ENCODE peak calls at places on chromosomes 4 and X, in seven cellular contexts. F is astrocyte of the spinal cord; G is transverse colon; L is islet precursor cell; U is activated naive CD8-positive, alpha-beta T cell treated with anti-CD3 and anti-CD28 coated beads, Interleukin-2, amount 50 U/mL, for 24 hours; V is neural progenitor cell; Z is SK-N-SH. N is an unnamed sample.

GRCh38 chr4:22474636-22475310 is 41.1 kb downstream of the ADGRA3 start:
- DNase-seq in F (peak), G (no peak), L (no peak), U (no peak), V (no peak), Z (no peak), N (no peak)

GRCh38 chr4:57544811-57545654 is 434.8 kb upstream of the IGFBP7 start:
- DNase-seq in F (no peak), G (no peak), L (no peak), U (no peak), V (peak), Z (no peak), N (no peak)

GRCh38 chr4:168836482-168836881 is 173.6 kb downstream of the CBR4 start:
- DNase-seq in F (no peak), G (no peak), L (no peak), U (no peak), V (no peak), Z (no peak), N (no peak)

GRCh38 chr4:42293967-42294822 is 103.1 kb upstream of the SHISA3 start:
- DNase-seq in F (no peak), G (no peak), L (no peak), U (no peak), V (no peak), Z (no peak), N (no peak)

GRCh38 chr4:20313237-20314030 is 61.7 kb downstream of the SLIT2 start:
- DNase-seq in F (no peak), G (peak), L (peak), U (peak), V (peak), Z (no peak), N (no peak)

GRCh38 chr4:3124070-3124767 is 49.7 kb downstream of the HTT start:
- DNase-seq in F (no peak), G (no peak), L (no peak), U (no peak), V (no peak), Z (no peak), N (no peak)

GRCh38 chr4:84800256-84800655 is 166.2 kb downstream of the WDFY3 start:
- DNase-seq in F (no peak), G (no peak), L (no peak), U (no peak), V (no peak), Z (no peak), N (no peak)

GRCh38 chr4:4408576-4409335 is 21.9 kb downstream of the NSG1 start:
- DNase-seq in F (no peak), G (no peak), L (no peak), U (no peak), V (no peak), Z (no peak), N (no peak)

GRCh38 chrX:97787849-97788248 is 904.1 kb downstream of the RPA4 start:
- DNase-seq in F (no peak), G (no peak), L (no peak), U (no peak), V (no peak), Z (no peak), N (no peak)

GRCh38 chr4:126386512-126386911 is 1071.8 kb downstream of the FAT4 start:
- DNase-seq in F (peak), G (no peak), L (no peak), U (no peak), V (no peak), Z (no peak), N (no peak)

GRCh38 chrX:21996872-21997271 is 35.3 kb upstream of the PHEX start:
- DNase-seq in F (peak), G (no peak), L (no peak), U (no peak), V (no peak), Z (no peak), N (no peak)

GRCh38 chrX:39302838-39303237 is 501.6 kb downstream of the MID1IP1 start:
- DNase-seq in F (no peak), G (no peak), L (no peak), U (peak), V (no peak), Z (no peak), N (no peak)

GRCh38 chrX:148535639-148536038 is 35.2 kb downstream of the AFF2 start:
- DNase-seq in F (no peak), G (no peak), L (peak), U (no peak), V (no peak), Z (no peak), N (no peak)

GRCh38 chrX:56797966-56798711 is 69.1 kb downstream of the NBDY start:
- DNase-seq in F (no peak), G (peak), L (peak), U (peak), V (no peak), Z (peak), N (peak)

GRCh38 chrX:136529795-136530194 is 2.2 kb upstream of the VGLL1 start:
- DNase-seq in F (no peak), G (no peak), L (no peak), U (no peak), V (no peak), Z (no peak), N (no peak)

GRCh38 chrX:136692271-136692670 is 44.3 kb downstream of the CD40LG start:
- DNase-seq in F (no peak), G (no peak), L (no peak), U (no peak), V (no peak), Z (no peak), N (no peak)

GRCh38 chr4:95231713-95232112 is 317.1 kb downstream of the UNC5C start:
- DNase-seq in F (no peak), G (peak), L (no peak), U (no peak), V (no peak), Z (no peak), N (no peak)

GRCh38 chr4:21476753-21477152 is 471.8 kb downstream of the KCNIP4 start:
- DNase-seq in F (peak), G (no peak), L (peak), U (no peak), V (peak), Z (no peak), N (no peak)

GRCh38 chrX:1535241-1536041 is 1.5 kb downstream of the P2RY8 start:
- DNase-seq in F (no peak), G (peak), L (no peak), U (peak), V (no peak), Z (no peak), N (peak)

GRCh38 chr4:3871881-3872833 is 106.0 kb downstream of the ADRA2C start:
- DNase-seq in F (no peak), G (no peak), L (no peak), U (no peak), V (no peak), Z (no peak), N (no peak)

N was measured in Peyer's patch.